ENCODE peak calls at places on chromosome 14, in ten cellular contexts. V is keratinocyte, R is testis, O is Caco-2, Y is lower leg skin, J is fibroblast of the aortic adventitia, M is astrocyte of the cerebellum, W is upper lobe of right lung, Q is fibroblast of lung, I is tibial artery. F is an unnamed sample.

GRCh38 chr14:35332517-35333346 is 40.5 kb downstream of the PSMA6 start:
- DNase-seq in W (peak; percentile 74), R (no peak), Y (no peak), V (peak; percentile 25), Q (peak; percentile 13), I (no peak), O (peak; percentile 35), J (peak; percentile 17), M (no peak), F (peak; percentile 58)

GRCh38 chr14:92785601-92786426 is 8.3 kb upstream of the GOLGA5 start:
- DNase-seq in M (peak; percentile 44), Y (no peak), Q (peak; percentile 92), R (peak; percentile 91), V (no peak), O (no peak), I (no peak), J (peak; percentile 90), W (no peak), F (peak; percentile 89)

GRCh38 chr14:93936245-93936644 is 9.1 kb downstream of the FAM181A start:
- DNase-seq in Y (no peak), Q (no peak), J (no peak), M (no peak), R (no peak), V (no peak), I (no peak), W (no peak), O (peak; percentile 49), F (no peak)

GRCh38 chr14:25615174-25615573 is 565.2 kb upstream of the STXBP6 start:
- DNase-seq in O (no peak), J (no peak), R (no peak), W (no peak), Q (no peak), I (no peak), M (no peak), Y (no peak), V (no peak), F (no peak)

GRCh38 chr14:38074091-38074490 is 133.6 kb upstream of the SSTR1 start:
- DNase-seq in Q (no peak), I (no peak), M (no peak), R (no peak), Y (no peak), O (no peak), W (no peak), J (no peak), V (no peak), F (no peak)

GRCh38 chr14:39232554-39233415 is 930 bp upstream of the MIA2 start:
- DNase-seq in W (peak; percentile 67), Q (peak; percentile 69), I (no peak), R (no peak), Y (no peak), J (peak; percentile 83), O (no peak), M (peak; percentile 34), V (no peak), F (peak; percentile 86)

GRCh38 chr14:102539544-102540309 is 30.2 kb upstream of the ANKRD9 start:
- DNase-seq in V (no peak), O (no peak), M (no peak), W (no peak), R (peak; percentile 65), I (no peak), Y (no peak), J (peak; percentile 39), Q (peak; percentile 70), F (peak; percentile 97)

GRCh38 chr14:91996951-91997371 is 42.9 kb downstream of the TRIP11 start:
- DNase-seq in W (no peak), I (no peak), Q (peak; percentile 87), V (peak; percentile 77), J (peak; percentile 91), Y (no peak), M (peak; percentile 78), O (peak; percentile 36), R (no peak), F (peak; percentile 86)

GRCh38 chr14:90058876-90059458 is 2.8 kb upstream of the KCNK13 start:
- DNase-seq in I (no peak), Y (no peak), M (no peak), J (no peak), W (no peak), O (no peak), Q (peak; percentile 24), R (no peak), V (no peak), F (no peak)

GRCh38 chr14:26370118-26370517 is 227.7 kb downstream of the NOVA1 start:
- DNase-seq in I (no peak), Y (no peak), J (peak; percentile 31), W (no peak), O (no peak), Q (peak; percentile 11), V (no peak), M (peak; percentile 32), R (no peak), F (no peak)

GRCh38 chr14:22008098-22008412 is 334.4 kb upstream of the OR4E1 start:
- DNase-seq in M (no peak), R (no peak), W (no peak), Q (no peak), O (no peak), V (no peak), J (no peak), I (no peak), Y (no peak), F (no peak)

GRCh38 chr14:22012452-22012851 is 338.8 kb upstream of the OR4E1 start:
- DNase-seq in V (no peak), W (no peak), J (no peak), Q (no peak), M (no peak), I (no peak), O (no peak), Y (no peak), R (no peak), F (no peak)

GRCh38 chr14:22011243-22011642 is 337.6 kb upstream of the OR4E1 start:
- DNase-seq in Y (no peak), M (no peak), V (no peak), W (no peak), O (no peak), J (no peak), Q (no peak), R (no peak), I (no peak), F (no peak)

GRCh38 chr14:22008766-22009165 is 335.1 kb upstream of the OR4E1 start:
- DNase-seq in O (no peak), V (no peak), W (no peak), I (no peak), R (no peak), J (no peak), Y (no peak), Q (no peak), M (no peak), F (no peak)

GRCh38 chr14:22010532-22011242 is 337.1 kb upstream of the OR4E1 start:
- DNase-seq in O (no peak), R (no peak), Y (no peak), W (no peak), J (no peak), I (no peak), V (no peak), Q (no peak), M (no peak), F (no peak)
- TF ChIP-seq CTCF in O (no peak), R (no peak), Y (no peak), W (no peak), J (no peak), I (no peak), V (no peak), Q (no peak), M (no peak), F (no peak)

DNA sequence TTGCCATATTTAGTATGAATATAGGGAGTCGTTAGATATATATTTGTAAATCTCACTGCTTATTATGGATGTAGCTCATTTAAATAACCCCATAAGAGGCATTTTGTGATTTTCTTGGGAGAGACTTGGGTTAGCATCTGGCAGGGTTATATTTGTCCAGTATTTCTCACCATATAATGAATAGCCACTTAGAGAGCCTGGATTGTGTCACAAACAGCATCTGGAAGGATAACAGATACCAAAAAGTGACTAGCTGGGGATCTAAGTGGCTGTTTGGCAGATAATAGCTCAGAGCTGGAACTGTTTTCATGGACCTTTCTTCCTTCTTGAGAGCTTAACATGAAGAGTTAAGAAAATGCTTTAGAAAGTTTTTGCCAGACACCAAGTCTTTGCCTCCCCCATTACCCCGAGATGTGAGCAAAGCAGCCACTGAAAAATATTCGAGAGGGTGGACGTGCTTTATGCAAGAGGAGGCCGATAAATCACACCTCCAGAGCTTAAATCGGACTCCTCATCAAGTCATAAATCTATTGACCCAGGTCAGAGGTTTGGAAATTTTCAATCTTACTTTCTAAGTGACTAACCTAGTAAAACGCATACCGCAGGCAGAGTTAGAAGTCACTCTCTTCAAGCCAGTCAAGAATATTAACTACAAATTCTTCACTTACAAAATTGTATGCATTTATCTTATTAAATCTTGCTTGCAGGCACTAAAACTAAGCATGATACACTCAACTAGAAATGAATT is 35.1 kb downstream of the GPHB5 start:
- DNase-seq in J (no peak), V (no peak), M (no peak), Q (no peak), W (no peak), Y (no peak), R (no peak), O (no peak), I (no peak), F (no peak)
- H3K4me3 ChIP-seq in J (no peak overlapping the region), V (no peak overlapping the region), M (no peak overlapping the region), Q (no peak overlapping the region), W (no peak overlapping the region), Y (no peak overlapping the region), R (no peak overlapping the region), O (no peak overlapping the region), I (no peak overlapping the region), F (no peak overlapping the region)

GRCh38 chr14:54488646-54489317 is at the start of gene GMFB:
- DNase-seq in R (peak; percentile 94), J (peak; percentile 94), I (peak; percentile 96), M (peak; percentile 77), Y (peak; percentile 90), O (peak; percentile 92), Q (peak; percentile 92), V (peak; percentile 52), W (peak; percentile 96), F (peak; percentile 96)

GRCh38 chr14:54486685-54487084 is 2.1 kb downstream of the GMFB start:
- DNase-seq in Q (no peak), V (no peak), I (no peak), Y (no peak), J (no peak), O (no peak), M (no peak), R (no peak), W (no peak), F (no peak)

GRCh38 chr14:54487771-54488170 is 1.0 kb downstream of the GMFB start:
- DNase-seq in W (no peak), Y (no peak), O (no peak), M (no peak), Q (peak; percentile 65), J (peak; percentile 74), I (no peak), V (no peak), R (no peak), F (peak; percentile 67)

GRCh38 chr14:54489318-54489683 is 521 bp upstream of the GMFB start:
- DNase-seq in J (no peak), W (no peak), V (no peak), R (no peak), I (no peak), Q (no peak), O (no peak), Y (no peak), M (no peak), F (no peak)

GRCh38 chr14:54488318-54488645 is 498 bp downstream of the GMFB start:
- DNase-seq in J (peak; percentile 25), V (no peak), I (no peak), Q (no peak), Y (no peak), W (no peak), M (no peak), R (no peak), O (no peak), F (no peak)
- TF ChIP-seq CTCF in J (peak; percentile 18), V (peak; percentile 17), I (no peak), Q (no peak), Y (no peak), W (no peak), M (peak; percentile 11), R (no peak), O (peak; percentile 23), F (peak; percentile 20)

GRCh38 chr14:85529803-85530574 is at the start of gene FLRT2:
- DNase-seq in I (peak; percentile 80), O (no peak), V (no peak), J (peak; percentile 81), W (peak; percentile 72), Q (peak; percentile 55), M (no peak), Y (peak; percentile 56), R (peak; percentile 81), F (peak; percentile 88)
- H3K4me3 ChIP-seq in I (peak within 1 kb of the TSS; percentile 56), O (no peak within 1 kb of the TSS), V (peak within 1 kb of the TSS; percentile 85), J (peak within 1 kb of the TSS; percentile 92), W (peak within 1 kb of the TSS; percentile 54), Q (peak within 1 kb of the TSS; percentile 81), M (peak within 1 kb of the TSS; percentile 73), Y (peak within 1 kb of the TSS; percentile 44), R (peak within 1 kb of the TSS; percentile 76), F (peak within 1 kb of the TSS; percentile 83)

F was measured in cardiac fibroblast.